ENCODE peak calls at places on chromosomes 7 and 10, in nine cellular contexts. U is WERI-Rb-1; G is neuronal stem cell; O is prostate gland; L is stimulated activated CD4-positive, alpha-beta T cell treated with anti-CD3 and anti-CD28 coated beads, TNF-alpha, amount 100 ng/mL, for 4 hours; X is C1 segment of cervical spinal cord; Z is NAMALWA; I is glutamatergic neuron; N is SHP77. Q is an unnamed sample.

GRCh38 chr10:83991986-83992753 is 147.1 kb upstream of the GHITM start:
- DNase-seq in U (peak), G (peak), O (no peak), L (no peak), X (no peak), Z (peak), I (peak), N (no peak), Q (no peak)

GRCh38 chr7:143054621-143055020 is 2.5 kb downstream of the OR6V1 start:
- DNase-seq in U (no peak), G (no peak), O (no peak), L (no peak), X (no peak), Z (no peak), I (no peak), N (no peak), Q (no peak)

GRCh38 chr10:7576340-7576739 is 90.4 kb downstream of the ITIH5 start:
- DNase-seq in U (no peak), G (no peak), O (no peak), L (no peak), X (no peak), Z (no peak), I (no peak), N (no peak), Q (no peak)

GRCh38 chr10:49594594-49594993 is 15.5 kb upstream of the SLC18A3 start:
- DNase-seq in U (peak), G (no peak), O (no peak), L (no peak), X (no peak), Z (peak), I (peak), N (peak), Q (no peak)

GRCh38 chr10:90378524-90379076 is 479.2 kb downstream of the HTR7 start:
- DNase-seq in U (no peak), G (no peak), O (no peak), L (no peak), X (no peak), Z (no peak), I (no peak), N (no peak), Q (no peak)

GRCh38 chr7:41116817-41117216 is 586.1 kb downstream of the INHBA start:
- DNase-seq in U (no peak), G (no peak), O (no peak), L (no peak), X (no peak), Z (no peak), I (no peak), N (no peak), Q (no peak)

GRCh38 chr7:26329520-26330269 is 38.0 kb downstream of the SNX10 start:
- DNase-seq in U (no peak), G (no peak), O (no peak), L (no peak), X (no peak), Z (peak), I (no peak), N (no peak), Q (no peak)

GRCh38 chr10:44042926-44043602 is 341.8 kb downstream of the CXCL12 start:
- DNase-seq in U (no peak), G (no peak), O (no peak), L (no peak), X (no peak), Z (no peak), I (no peak), N (no peak), Q (no peak)

GRCh38 chr7:149838992-149839408 is 825 bp downstream of the ZNF862 start:
- DNase-seq in U (peak), G (peak), O (no peak), L (no peak), X (no peak), Z (no peak), I (no peak), N (no peak), Q (peak)

GRCh38 chr7:151428393-151429231 is 11.3 kb downstream of the CRYGN start:
- DNase-seq in U (peak), G (peak), O (no peak), L (no peak), X (no peak), Z (no peak), I (no peak), N (no peak), Q (no peak)

GRCh38 chr7:1160665-1161010 is 642 bp upstream of the ZFAND2A start:
- DNase-seq in U (no peak), G (no peak), O (no peak), L (no peak), X (no peak), Z (no peak), I (peak), N (peak), Q (no peak)

GRCh38 chr10:121831777-121832176 is 96.1 kb downstream of the ATE1 start:
- DNase-seq in U (no peak), G (no peak), O (no peak), L (no peak), X (no peak), Z (no peak), I (no peak), N (peak), Q (no peak)

GRCh38 chr10:124070666-124071065 is 22.7 kb downstream of the CHST15 start:
- DNase-seq in U (no peak), G (no peak), O (no peak), L (no peak), X (no peak), Z (no peak), I (no peak), N (no peak), Q (no peak)

GRCh38 chr7:138551102-138551501 is 91.0 kb downstream of the TRIM24 start:
- DNase-seq in U (no peak), G (no peak), O (no peak), L (no peak), X (no peak), Z (no peak), I (no peak), N (no peak), Q (no peak)

GRCh38 chr10:49082767-49083166 is 32.6 kb downstream of the VSTM4 start:
- DNase-seq in U (no peak), G (no peak), O (no peak), L (no peak), X (no peak), Z (no peak), I (no peak), N (no peak), Q (peak)